ENCODE peak calls at places on chromosomes 12 and 14, in ten cellular contexts. One of them, this sample, is unnamed.

GRCh38 chr12:9721394-9722092 is 11.4 kb downstream of the CLECL1 start:
- DNase-seq in Right ventricle myocardium superior: no peak
- DNase-seq in GM12878: peak; percentile 77
- DNase-seq in NCI-H446: no peak
- DNase-seq in cardiac muscle cell: peak; percentile 22
- DNase-seq in HEK293T: no peak
- DNase-seq in stimulated activated CD8-positive, alpha-beta memory T cell treated with anti-CD3 and anti-CD28 coated beads, Interleukin-15, amount 100 ng/mL, for 24 hours: no peak
- DNase-seq in endothelial cell: no peak
- DNase-seq in ovary: no peak
- DNase-seq in GOT3: no peak
- DNase-seq in this sample: peak; percentile 59

GRCh38 chr12:67482751-67483661 is 165.5 kb upstream of the DYRK2 start:
- DNase-seq in Right ventricle myocardium superior: peak; percentile 87
- DNase-seq in GM12878: peak; percentile 66
- DNase-seq in NCI-H446: peak; percentile 53
- DNase-seq in cardiac muscle cell: peak; percentile 74
- DNase-seq in HEK293T: no peak
- DNase-seq in stimulated activated CD8-positive, alpha-beta memory T cell treated with anti-CD3 and anti-CD28 coated beads, Interleukin-15, amount 100 ng/mL, for 24 hours: no peak
- DNase-seq in endothelial cell: no peak
- DNase-seq in ovary: no peak
- DNase-seq in GOT3: no peak
- DNase-seq in this sample: peak; percentile 24

GRCh38 chr12:60148109-60148508 is 552.3 kb downstream of the SLC16A7 start:
- DNase-seq in Right ventricle myocardium superior: no peak
- DNase-seq in GM12878: no peak
- DNase-seq in NCI-H446: no peak
- DNase-seq in cardiac muscle cell: peak; percentile 90
- DNase-seq in HEK293T: no peak
- DNase-seq in stimulated activated CD8-positive, alpha-beta memory T cell treated with anti-CD3 and anti-CD28 coated beads, Interleukin-15, amount 100 ng/mL, for 24 hours: no peak
- DNase-seq in endothelial cell: no peak
- DNase-seq in ovary: no peak
- DNase-seq in GOT3: no peak
- DNase-seq in this sample: peak; percentile 95

GRCh38 chr14:23183076-23183475 is 384 bp downstream of the SLC7A8 start:
- DNase-seq in Right ventricle myocardium superior: no peak
- DNase-seq in GM12878: no peak
- DNase-seq in NCI-H446: no peak
- DNase-seq in cardiac muscle cell: no peak
- DNase-seq in HEK293T: no peak
- DNase-seq in stimulated activated CD8-positive, alpha-beta memory T cell treated with anti-CD3 and anti-CD28 coated beads, Interleukin-15, amount 100 ng/mL, for 24 hours: no peak
- DNase-seq in endothelial cell: no peak
- DNase-seq in ovary: no peak
- DNase-seq in GOT3: no peak
- DNase-seq in this sample: no peak

GRCh38 chr12:56158926-56159461 is 835 bp downstream of the MYL6 start:
- DNase-seq in Right ventricle myocardium superior: peak; percentile 92
- DNase-seq in GM12878: no peak
- DNase-seq in NCI-H446: peak; percentile 43
- DNase-seq in cardiac muscle cell: peak; percentile 87
- DNase-seq in HEK293T: peak; percentile 53
- DNase-seq in stimulated activated CD8-positive, alpha-beta memory T cell treated with anti-CD3 and anti-CD28 coated beads, Interleukin-15, amount 100 ng/mL, for 24 hours: no peak
- DNase-seq in endothelial cell: no peak
- DNase-seq in ovary: peak; percentile 77
- DNase-seq in GOT3: no peak
- DNase-seq in this sample: peak; percentile 58

GRCh38 chr14:31829256-31829923 is 247.7 kb upstream of the ARHGAP5 start:
- DNase-seq in Right ventricle myocardium superior: no peak
- DNase-seq in GM12878: no peak
- DNase-seq in NCI-H446: no peak
- DNase-seq in cardiac muscle cell: peak; percentile 87
- DNase-seq in HEK293T: no peak
- DNase-seq in stimulated activated CD8-positive, alpha-beta memory T cell treated with anti-CD3 and anti-CD28 coated beads, Interleukin-15, amount 100 ng/mL, for 24 hours: no peak
- DNase-seq in endothelial cell: no peak
- DNase-seq in ovary: no peak
- DNase-seq in GOT3: no peak
- DNase-seq in this sample: peak; percentile 84

GRCh38 chr14:70641548-70642312 is at the start of gene TTC9:
- DNase-seq in Right ventricle myocardium superior: no peak
- DNase-seq in GM12878: no peak
- DNase-seq in NCI-H446: no peak
- DNase-seq in cardiac muscle cell: peak; percentile 2
- DNase-seq in HEK293T: peak; percentile 65
- DNase-seq in stimulated activated CD8-positive, alpha-beta memory T cell treated with anti-CD3 and anti-CD28 coated beads, Interleukin-15, amount 100 ng/mL, for 24 hours: no peak
- DNase-seq in endothelial cell: peak; percentile 49
- DNase-seq in ovary: peak; percentile 37
- DNase-seq in GOT3: no peak
- DNase-seq in this sample: no peak

GRCh38 chr12:109587921-109588320 is 14.3 kb downstream of the MVK start:
- DNase-seq in Right ventricle myocardium superior: no peak
- DNase-seq in GM12878: no peak
- DNase-seq in NCI-H446: no peak
- DNase-seq in cardiac muscle cell: no peak
- DNase-seq in HEK293T: no peak
- DNase-seq in stimulated activated CD8-positive, alpha-beta memory T cell treated with anti-CD3 and anti-CD28 coated beads, Interleukin-15, amount 100 ng/mL, for 24 hours: no peak
- DNase-seq in endothelial cell: no peak
- DNase-seq in ovary: no peak
- DNase-seq in GOT3: no peak
- DNase-seq in this sample: no peak

GRCh38 chr12:12436831-12437345 is 80.0 kb downstream of the BORCS5 start:
- DNase-seq in Right ventricle myocardium superior: no peak
- DNase-seq in GM12878: no peak
- DNase-seq in NCI-H446: no peak
- DNase-seq in cardiac muscle cell: no peak
- DNase-seq in HEK293T: no peak
- DNase-seq in stimulated activated CD8-positive, alpha-beta memory T cell treated with anti-CD3 and anti-CD28 coated beads, Interleukin-15, amount 100 ng/mL, for 24 hours: no peak
- DNase-seq in endothelial cell: no peak
- DNase-seq in ovary: no peak
- DNase-seq in GOT3: no peak
- DNase-seq in this sample: peak; percentile 68

GRCh38 chr14:30375280-30375892 is 183.6 kb upstream of the G2E3 start:
- DNase-seq in Right ventricle myocardium superior: peak; percentile 72
- DNase-seq in GM12878: no peak
- DNase-seq in NCI-H446: peak; percentile 77
- DNase-seq in cardiac muscle cell: peak; percentile 64
- DNase-seq in HEK293T: peak; percentile 57
- DNase-seq in stimulated activated CD8-positive, alpha-beta memory T cell treated with anti-CD3 and anti-CD28 coated beads, Interleukin-15, amount 100 ng/mL, for 24 hours: peak; percentile 13
- DNase-seq in endothelial cell: peak; percentile 76
- DNase-seq in ovary: peak; percentile 40
- DNase-seq in GOT3: peak; percentile 3
- DNase-seq in this sample: peak; percentile 62

GRCh38 chr12:98053202-98053601 is 462.2 kb upstream of the TMPO start:
- DNase-seq in Right ventricle myocardium superior: no peak
- DNase-seq in GM12878: no peak
- DNase-seq in NCI-H446: no peak
- DNase-seq in cardiac muscle cell: no peak
- DNase-seq in HEK293T: no peak
- DNase-seq in stimulated activated CD8-positive, alpha-beta memory T cell treated with anti-CD3 and anti-CD28 coated beads, Interleukin-15, amount 100 ng/mL, for 24 hours: no peak
- DNase-seq in endothelial cell: no peak
- DNase-seq in ovary: no peak
- DNase-seq in GOT3: no peak
- DNase-seq in this sample: no peak

GRCh38 chr12:13203028-13203922 is 6.7 kb downstream of the EMP1 start:
- DNase-seq in Right ventricle myocardium superior: peak; percentile 79
- DNase-seq in GM12878: no peak
- DNase-seq in NCI-H446: peak; percentile 40
- DNase-seq in cardiac muscle cell: peak; percentile 71
- DNase-seq in HEK293T: no peak
- DNase-seq in stimulated activated CD8-positive, alpha-beta memory T cell treated with anti-CD3 and anti-CD28 coated beads, Interleukin-15, amount 100 ng/mL, for 24 hours: no peak
- DNase-seq in endothelial cell: peak; percentile 47
- DNase-seq in ovary: peak; percentile 41
- DNase-seq in GOT3: no peak
- DNase-seq in this sample: peak; percentile 87

GRCh38 chr14:77040059-77040308 is 11.5 kb upstream of the IRF2BPL start:
- DNase-seq in Right ventricle myocardium superior: no peak
- DNase-seq in GM12878: no peak
- DNase-seq in NCI-H446: no peak
- DNase-seq in cardiac muscle cell: no peak
- DNase-seq in HEK293T: no peak
- DNase-seq in stimulated activated CD8-positive, alpha-beta memory T cell treated with anti-CD3 and anti-CD28 coated beads, Interleukin-15, amount 100 ng/mL, for 24 hours: no peak
- DNase-seq in endothelial cell: no peak
- DNase-seq in ovary: no peak
- DNase-seq in GOT3: no peak
- DNase-seq in this sample: no peak

GRCh38 chr12:122104844-122105243 is 26.3 kb downstream of the MLXIP start:
- DNase-seq in Right ventricle myocardium superior: no peak
- DNase-seq in GM12878: no peak
- DNase-seq in NCI-H446: no peak
- DNase-seq in cardiac muscle cell: no peak
- DNase-seq in HEK293T: no peak
- DNase-seq in stimulated activated CD8-positive, alpha-beta memory T cell treated with anti-CD3 and anti-CD28 coated beads, Interleukin-15, amount 100 ng/mL, for 24 hours: no peak
- DNase-seq in endothelial cell: no peak
- DNase-seq in ovary: no peak
- DNase-seq in GOT3: no peak
- DNase-seq in this sample: no peak

GRCh38 chr14:89504602-89505320 is 87.7 kb upstream of the FOXN3 start:
- DNase-seq in Right ventricle myocardium superior: peak; percentile 51
- DNase-seq in GM12878: peak; percentile 33
- DNase-seq in NCI-H446: no peak
- DNase-seq in cardiac muscle cell: peak; percentile 50
- DNase-seq in HEK293T: no peak
- DNase-seq in stimulated activated CD8-positive, alpha-beta memory T cell treated with anti-CD3 and anti-CD28 coated beads, Interleukin-15, amount 100 ng/mL, for 24 hours: no peak
- DNase-seq in endothelial cell: no peak
- DNase-seq in ovary: no peak
- DNase-seq in GOT3: no peak
- DNase-seq in this sample: peak; percentile 87

GRCh38 chr14:50766338-50766886 is 64.5 kb downstream of the NIN start:
- DNase-seq in Right ventricle myocardium superior: no peak
- DNase-seq in GM12878: no peak
- DNase-seq in NCI-H446: no peak
- DNase-seq in cardiac muscle cell: no peak
- DNase-seq in HEK293T: no peak
- DNase-seq in stimulated activated CD8-positive, alpha-beta memory T cell treated with anti-CD3 and anti-CD28 coated beads, Interleukin-15, amount 100 ng/mL, for 24 hours: no peak
- DNase-seq in endothelial cell: no peak
- DNase-seq in ovary: no peak
- DNase-seq in GOT3: no peak
- DNase-seq in this sample: peak; percentile 57